ENCODE peak calls at places on chromosomes 5 and 9, in seven cellular contexts. P is Peyer's patch; S is HTR-8/SVneo; Q is DMS79 treated with DMSO at 0.1 percent for 48 hours; X is neuronal stem cell; U is stimulated activated CD8-positive, alpha-beta memory T cell treated with anti-CD3 and anti-CD28 coated beads, Interleukin-2, amount 100 ng/mL, for 48 hours; K is AG08396. I is an unnamed sample.
A peak's percentile ranks its signal among the peaks of the same experiment; 100 is the strongest.

GRCh38 chr5:32285489-32286138 is 27.1 kb downstream of the MTMR12 start:
- DNase-seq in P (no peak), S (no peak), Q (no peak), X (no peak), U (no peak), K (no peak), I (no peak)

GRCh38 chr5:79448336-79448735 is 65.6 kb downstream of the HOMER1 start:
- DNase-seq in P (no peak), S (peak; percentile 40), Q (no peak), X (no peak), U (no peak), K (peak; percentile 21), I (no peak)

GRCh38 chr5:167730121-167730520 is 561.3 kb upstream of the WWC1 start:
- DNase-seq in P (no peak), S (peak; percentile 78), Q (no peak), X (no peak), U (no peak), K (peak; percentile 57), I (no peak)

GRCh38 chr5:81601912-81602311 is 149.0 kb downstream of the SSBP2 start:
- DNase-seq in P (no peak), S (no peak), Q (no peak), X (no peak), U (no peak), K (peak; percentile 9), I (no peak)

GRCh38 chr9:133327834-133328484 is 8.0 kb downstream of the SURF6 start:
- DNase-seq in P (peak; percentile 27), S (no peak), Q (no peak), X (no peak), U (no peak), K (no peak), I (no peak)

GRCh38 chr5:177369050-177369912 is 11.6 kb downstream of the RGS14 start:
- DNase-seq in P (no peak), S (peak; percentile 64), Q (no peak), X (no peak), U (no peak), K (peak; percentile 79), I (peak; percentile 74)

GRCh38 chr9:135592625-135593024 is 31.1 kb downstream of the PAEP start:
- DNase-seq in P (peak; percentile 14), S (no peak), Q (no peak), X (no peak), U (no peak), K (no peak), I (no peak)

GRCh38 chr5:139543423-139543991 is 17.6 kb upstream of the UBE2D2 start:
- DNase-seq in P (peak; percentile 88), S (no peak), Q (no peak), X (no peak), U (peak; percentile 33), K (peak; percentile 25), I (peak; percentile 61)

GRCh38 chr5:82512025-82512424 is 233.9 kb upstream of the RPS23 start:
- DNase-seq in P (no peak), S (no peak), Q (no peak), X (no peak), U (no peak), K (no peak), I (no peak)

GRCh38 chr5:65262094-65262493 is 219.6 kb downstream of the ADAMTS6 start:
- DNase-seq in P (no peak), S (no peak), Q (peak; percentile 42), X (no peak), U (no peak), K (peak; percentile 11), I (no peak)

GRCh38 chr9:133742849-133743444 is 4.8 kb upstream of the SARDH start:
- DNase-seq in P (peak; percentile 89), S (peak; percentile 87), Q (peak; percentile 57), X (peak; percentile 84), U (peak; percentile 51), K (peak; percentile 91), I (peak; percentile 96)

GRCh38 chr5:122311888-122312669 is at the start of gene SNCAIP:
- DNase-seq in P (peak; percentile 50), S (no peak), Q (peak; percentile 10), X (peak; percentile 59), U (no peak), K (peak; percentile 69), I (no peak)

GRCh38 chr9:107153336-107153735 is 129.7 kb upstream of the RAD23B start:
- DNase-seq in P (no peak), S (peak; percentile 36), Q (no peak), X (no peak), U (no peak), K (no peak), I (no peak)

GRCh38 chr5:89397096-89397495 is 514.1 kb upstream of the MEF2C start:
- DNase-seq in P (no peak), S (no peak), Q (no peak), X (no peak), U (no peak), K (no peak), I (peak; percentile 6)

GRCh38 chr9:76342862-76343261 is 51.4 kb downstream of the RFK start:
- DNase-seq in P (no peak), S (no peak), Q (no peak), X (no peak), U (no peak), K (no peak), I (no peak)

GRCh38 chr9:6955251-6955921 is 197.6 kb downstream of the KDM4C start:
- DNase-seq in P (no peak), S (no peak), Q (peak; percentile 67), X (peak; percentile 48), U (no peak), K (peak; percentile 63), I (no peak)

GRCh38 chr9:106981396-106982287 is 118.7 kb downstream of the ZNF462 start:
- DNase-seq in P (no peak), S (no peak), Q (no peak), X (no peak), U (no peak), K (no peak), I (no peak)

GRCh38 chr5:78896128-78896527 is 89.0 kb downstream of the ARSB start:
- DNase-seq in P (no peak), S (no peak), Q (no peak), X (no peak), U (no peak), K (peak; percentile 49), I (no peak)

GRCh38 chr5:102218159-102218558 is 77.9 kb downstream of the SLCO4C1 start:
- DNase-seq in P (no peak), S (no peak), Q (no peak), X (no peak), U (no peak), K (no peak), I (no peak)

GRCh38 chr5:126492939-126493338 is 69.7 kb downstream of the GRAMD2B start:
- DNase-seq in P (no peak), S (no peak), Q (no peak), X (no peak), U (no peak), K (no peak), I (no peak)

GRCh38 chr9:14170973-14171596 is 142.9 kb downstream of the NFIB start:
- DNase-seq in P (no peak), S (peak; percentile 3), Q (no peak), X (no peak), U (no peak), K (no peak), I (no peak)

GRCh38 chr9:36966371-36967097 is 67.5 kb downstream of the PAX5 start:
- DNase-seq in P (no peak), S (no peak), Q (no peak), X (no peak), U (no peak), K (no peak), I (no peak)

GRCh38 chr5:93585054-93585751 is 2.2 kb downstream of the NR2F1 start:
- DNase-seq in P (no peak), S (peak; percentile 26), Q (peak; percentile 16), X (peak; percentile 29), U (no peak), K (no peak), I (no peak)

GRCh38 chr5:180207593-180207992 is 1.4 kb downstream of the RASGEF1C start:
- DNase-seq in P (no peak), S (no peak), Q (no peak), X (no peak), U (no peak), K (no peak), I (no peak)

GRCh38 chr5:73969195-73970059 is 343.4 kb downstream of the ARHGEF28 start:
- DNase-seq in P (no peak), S (no peak), Q (no peak), X (no peak), U (no peak), K (no peak), I (no peak)

I was measured in GM19239.